ENCODE peak calls at places on chromosomes 12 and 14, in eight cellular contexts. W is epithelial cell of esophagus, K is NCI-H226, B is Ammon's horn, U is kidney tubule cell, J is LoVo, Q is Daoy, T is amniotic stem cell. E is an unnamed sample.

GRCh38 chr14:56322531-56322930 is 204.3 kb downstream of the PELI2 start:
- DNase-seq in W (no peak), K (no peak), B (no peak), U (no peak), J (no peak), Q (no peak), T (no peak), E (no peak)

GRCh38 chr12:113749433-113749815 is 216.7 kb downstream of the RBM19 start:
- DNase-seq in W (no peak), K (no peak), B (no peak), U (no peak), J (no peak), Q (no peak), T (no peak), E (no peak)

GRCh38 chr12:71900091-71900490 is 38.6 kb upstream of the TPH2 start:
- DNase-seq in W (peak), K (no peak), B (no peak), U (peak), J (no peak), Q (no peak), T (no peak), E (no peak)

GRCh38 chr14:104851896-104852663 is 13.0 kb upstream of the CEP170B start:
- DNase-seq in W (no peak), K (no peak), B (no peak), U (no peak), J (no peak), Q (no peak), T (no peak), E (no peak)

GRCh38 chr14:64705406-64706118 is 1.3 kb downstream of the PLEKHG3 start:
- DNase-seq in W (no peak), K (no peak), B (peak), U (peak), J (no peak), Q (no peak), T (no peak), E (no peak)

GRCh38 chr12:128388461-128388921 is 121.5 kb downstream of the TMEM132C start:
- DNase-seq in W (no peak), K (no peak), B (peak), U (no peak), J (no peak), Q (no peak), T (no peak), E (no peak)

GRCh38 chr12:112841891-112842290 is 50.3 kb downstream of the RPH3A start:
- DNase-seq in W (peak), K (no peak), B (no peak), U (peak), J (no peak), Q (peak), T (no peak), E (no peak)

GRCh38 chr14:74563233-74563585 is 48.8 kb downstream of the LTBP2 start:
- DNase-seq in W (no peak), K (no peak), B (no peak), U (no peak), J (no peak), Q (peak), T (no peak), E (no peak)

GRCh38 chr14:96016761-96017160 is 22.4 kb upstream of the C14orf132 start:
- DNase-seq in W (no peak), K (no peak), B (no peak), U (no peak), J (no peak), Q (no peak), T (no peak), E (no peak)

GRCh38 chr12:27534060-27534764 is 10.2 kb downstream of the PPFIBP1 start:
- DNase-seq in W (no peak), K (no peak), B (no peak), U (peak), J (no peak), Q (no peak), T (no peak), E (no peak)

GRCh38 chr14:86938356-86938755 is 1054.6 kb downstream of the GALC start:
- DNase-seq in W (no peak), K (no peak), B (no peak), U (peak), J (no peak), Q (no peak), T (no peak), E (no peak)

GRCh38 chr14:99857551-99857950 is 64.3 kb downstream of the EML1 start:
- DNase-seq in W (no peak), K (no peak), B (no peak), U (no peak), J (no peak), Q (no peak), T (no peak), E (no peak)

GRCh38 chr14:103624860-103625259 is 4.2 kb upstream of the KLC1 start:
- DNase-seq in W (peak), K (peak), B (no peak), U (peak), J (peak), Q (peak), T (peak), E (no peak)

GRCh38 chr14:104885973-104886689 is 21.1 kb downstream of the CEP170B start:
- DNase-seq in W (no peak), K (peak), B (no peak), U (no peak), J (no peak), Q (no peak), T (no peak), E (no peak)

GRCh38 chr12:122874081-122874480 is 21.8 kb downstream of the VPS37B start:
- DNase-seq in W (no peak), K (no peak), B (no peak), U (no peak), J (no peak), Q (no peak), T (no peak), E (no peak)

GRCh38 chr14:101547961-101548669 is 13.2 kb upstream of the DIO3 start:
- DNase-seq in W (no peak), K (no peak), B (no peak), U (no peak), J (no peak), Q (no peak), T (no peak), E (no peak)

GRCh38 chr12:49010092-49010668 is 8.4 kb downstream of the PRKAG1 start:
- DNase-seq in W (no peak), K (no peak), B (no peak), U (no peak), J (no peak), Q (no peak), T (no peak), E (no peak)

GRCh38 chr12:25100738-25101445 is 94.1 kb downstream of the DNAI7 start:
- DNase-seq in W (peak), K (no peak), B (peak), U (no peak), J (no peak), Q (no peak), T (no peak), E (no peak)

GRCh38 chr12:94793191-94793595 is 142.8 kb upstream of the TMCC3 start:
- DNase-seq in W (peak), K (no peak), B (no peak), U (peak), J (no peak), Q (peak), T (no peak), E (no peak)

GRCh38 chr14:20002319-20002718 is 356 bp downstream of the OR4Q2 start:
- DNase-seq in W (no peak), K (peak), B (no peak), U (no peak), J (no peak), Q (peak), T (no peak), E (no peak)

GRCh38 chr12:62957233-62957953 is 22.4 kb upstream of the PPM1H start:
- DNase-seq in W (no peak), K (no peak), B (no peak), U (no peak), J (no peak), Q (peak), T (no peak), E (peak)

GRCh38 chr14:75224561-75224960 is 48.1 kb upstream of the TMED10 start:
- DNase-seq in W (no peak), K (no peak), B (no peak), U (no peak), J (no peak), Q (no peak), T (no peak), E (no peak)

GRCh38 chr14:98916036-98916435 is 356.0 kb downstream of the BCL11B start:
- DNase-seq in W (no peak), K (no peak), B (no peak), U (no peak), J (no peak), Q (no peak), T (no peak), E (no peak)

GRCh38 chr14:33435911-33436310 is 497.2 kb downstream of the NPAS3 start:
- DNase-seq in W (peak), K (peak), B (no peak), U (peak), J (no peak), Q (peak), T (peak), E (peak)

GRCh38 chr14:30020271-30020670 is 92.6 kb upstream of the PRKD1 start:
- DNase-seq in W (no peak), K (no peak), B (no peak), U (peak), J (no peak), Q (no peak), T (no peak), E (no peak)

GRCh38 chr12:49018282-49019119 is at the start of gene PRKAG1:
- DNase-seq in W (peak), K (peak), B (peak), U (peak), J (peak), Q (peak), T (peak), E (peak)

GRCh38 chr14:59343585-59343984 is 121.6 kb downstream of the GPR135 start:
- DNase-seq in W (peak), K (peak), B (no peak), U (peak), J (no peak), Q (peak), T (no peak), E (no peak)

GRCh38 chr12:100830003-100830795 is 35.6 kb downstream of the ANO4 start:
- DNase-seq in W (peak), K (no peak), B (no peak), U (no peak), J (no peak), Q (no peak), T (no peak), E (no peak)

GRCh38 chr14:65131176-65131765 is 29.0 kb upstream of the MAX start:
- DNase-seq in W (peak), K (peak), B (no peak), U (peak), J (peak), Q (peak), T (no peak), E (peak)

GRCh38 chr14:23562822-23563472 is 4.6 kb downstream of the AP1G2 start:
- DNase-seq in W (peak), K (no peak), B (peak), U (peak), J (peak), Q (peak), T (no peak), E (no peak)

GRCh38 chr12:108570743-108571603 is 8.6 kb downstream of the ISCU start:
- DNase-seq in W (peak), K (no peak), B (peak), U (peak), J (no peak), Q (no peak), T (peak), E (no peak)